ENCODE peak calls at places on chromosomes 6 and 20, in eight cellular contexts. K is neural progenitor cell, Y is mammary epithelial cell, Z is ovary, G is left ventricle myocardium inferior, F is pancreas, I is esophagus squamous epithelium, T is SK-N-SH. U is an unnamed sample. For H3K4me1, the result is how much of the 10 kb centered on the place peaks cover.

GRCh38 chr20:22556565-22557056 is 27.8 kb downstream of the FOXA2 start:
- DNase-seq in K (no peak), Y (no peak), Z (no peak), G (no peak), F (no peak), I (no peak), T (no peak), U (no peak)

GRCh38 chr6:25456249-25456648 is 177.1 kb downstream of the CARMIL1 start:
- DNase-seq in K (no peak), Y (no peak), Z (no peak), G (no peak), F (no peak), I (no peak), T (peak), U (no peak)

GRCh38 chr6:135505648-135506047 is 8.1 kb upstream of the AHI1 start:
- DNase-seq in K (no peak), Y (no peak), Z (no peak), G (no peak), F (no peak), I (no peak), T (no peak), U (no peak)

GRCh38 chr6:116439572-116439971 is 21.6 kb upstream of the CALHM6 start:
- DNase-seq in K (no peak), Y (no peak), Z (no peak), G (no peak), F (no peak), I (no peak), T (no peak), U (no peak)

GRCh38 chr6:114390176-114390575 is 47.4 kb upstream of the HS3ST5 start:
- DNase-seq in K (peak), Y (no peak), Z (no peak), G (no peak), F (no peak), I (no peak), T (no peak), U (no peak)

GRCh38 chr6:3697609-3698008 is 53.9 kb downstream of the PXDC1 start:
- DNase-seq in K (no peak), Y (peak), Z (no peak), G (no peak), F (no peak), I (no peak), T (no peak), U (no peak)

GRCh38 chr6:3489032-3489757 is 32.3 kb upstream of the SLC22A23 start:
- DNase-seq in K (no peak), Y (peak), Z (no peak), G (no peak), F (no peak), I (no peak), T (no peak), U (no peak)

GRCh38 chr6:3885262-3886036 is 36.3 kb downstream of the FAM50B start:
- DNase-seq in K (no peak), Y (no peak), Z (no peak), G (no peak), F (no peak), I (no peak), T (no peak), U (no peak)

GRCh38 chr6:32108094-32108627 is 977 bp downstream of the TNXB start:
- DNase-seq in K (peak), Y (no peak), Z (peak), G (peak), F (peak), I (no peak), T (peak), U (peak)

GRCh38 chr6:79042799-79043126 is 35.3 kb downstream of the PHIP start:
- DNase-seq in K (no peak), Y (no peak), Z (no peak), G (no peak), F (no peak), I (no peak), T (no peak), U (no peak)

GRCh38 chr6:15763827-15764226 is 101.0 kb upstream of the DTNBP1 start:
- DNase-seq in K (peak), Y (no peak), Z (peak), G (no peak), F (no peak), I (no peak), T (no peak), U (no peak)

GRCh38 chr20:36728986-36729385 is 16.9 kb downstream of the NDRG3 start:
- DNase-seq in K (peak), Y (peak), Z (no peak), G (no peak), F (no peak), I (no peak), T (no peak), U (no peak)

GRCh38 chr6:53335224-53335994 is 13.3 kb downstream of the ELOVL5 start:
- DNase-seq in K (no peak), Y (peak), Z (no peak), G (no peak), F (no peak), I (peak), T (no peak), U (peak)

GRCh38 chr6:10403385-10404106 is 11.3 kb downstream of the TFAP2A start:
- DNase-seq in K (no peak), Y (peak), Z (no peak), G (no peak), F (no peak), I (no peak), T (no peak), U (no peak)

GRCh38 chr6:165721349-165721748 is 58.3 kb upstream of the PDE10A start:
- DNase-seq in K (no peak), Y (no peak), Z (no peak), G (no peak), F (no peak), I (no peak), T (peak), U (no peak)

GRCh38 chr6:34132486-34133185 is 13.3 kb downstream of the GRM4 start:
- DNase-seq in K (peak), Y (peak), Z (no peak), G (no peak), F (no peak), I (no peak), T (no peak), U (no peak)

GRCh38 chr20:52230406-52230805 is 38.8 kb upstream of the ZFP64 start:
- DNase-seq in K (no peak), Y (no peak), Z (no peak), G (no peak), F (no peak), I (no peak), T (no peak), U (no peak)

GRCh38 chr6:38131527-38131965 is 312.0 kb downstream of the ZFAND3 start:
- DNase-seq in K (no peak), Y (peak), Z (no peak), G (no peak), F (no peak), I (no peak), T (no peak), U (no peak)

GRCh38 chr6:343960-344815 is 47.4 kb upstream of the IRF4 start:
- DNase-seq in K (no peak), Y (no peak), Z (no peak), G (no peak), F (peak), I (no peak), T (no peak), U (no peak)

GRCh38 chr6:154371337-154371736 is 14.7 kb upstream of the IPCEF1 start:
- DNase-seq in K (no peak), Y (no peak), Z (no peak), G (no peak), F (no peak), I (no peak), T (no peak), U (no peak)

GRCh38 chr20:43682446-43682845 is 15.5 kb downstream of the MYBL2 start:
- DNase-seq in K (no peak), Y (no peak), Z (no peak), G (no peak), F (no peak), I (no peak), T (no peak), U (no peak)

GRCh38 chr6:36911946-36912555 is 26.3 kb downstream of the C6orf89 start:
- DNase-seq in K (no peak), Y (no peak), Z (no peak), G (no peak), F (no peak), I (no peak), T (no peak), U (no peak)

GRCh38 chr20:47244451-47244850 is 112.0 kb downstream of the ZMYND8 start:
- DNase-seq in K (no peak), Y (peak), Z (no peak), G (no peak), F (no peak), I (no peak), T (no peak), U (no peak)
- H3K27ac ChIP-seq in K (peak), Y (no peak), Z (no peak), G (no peak), F (no peak), I (no peak), T (no peak), U (no peak)

GRCh38 chr20:50593005-50593335 is 82.8 kb downstream of the PTPN1 start:
- DNase-seq in K (no peak), Y (no peak), Z (no peak), G (no peak), F (no peak), I (no peak), T (no peak), U (no peak)

GRCh38 chr20:50589548-50590347 is 79.6 kb downstream of the PTPN1 start:
- DNase-seq in K (no peak), Y (no peak), Z (no peak), G (no peak), F (no peak), I (no peak), T (no peak), U (no peak)

GRCh38 chr20:50590348-50590664 is 80.1 kb downstream of the PTPN1 start:
- DNase-seq in K (no peak), Y (no peak), Z (no peak), G (no peak), F (no peak), I (no peak), T (no peak), U (no peak)

GRCh38 chr20:50592282-50593004 is 82.3 kb downstream of the PTPN1 start:
- DNase-seq in K (no peak), Y (no peak), Z (peak), G (peak), F (no peak), I (no peak), T (no peak), U (peak)

GRCh38 chr20:50591233-50591852 is 81.2 kb downstream of the PTPN1 start:
- DNase-seq in K (no peak), Y (no peak), Z (no peak), G (no peak), F (no peak), I (no peak), T (no peak), U (no peak)
- H3K4me1 ChIP-seq in K (under half), Y (under half), Z (under half), G (under half), F (under half), I (under half), T (under half), U (under half)

GRCh38 chr20:5264807-5265206 is 51.9 kb downstream of the PROKR2 start:
- DNase-seq in K (no peak), Y (no peak), Z (no peak), G (no peak), F (no peak), I (no peak), T (no peak), U (no peak)

GRCh38 chr20:5270608-5271007 is 46.1 kb downstream of the PROKR2 start:
- DNase-seq in K (peak), Y (no peak), Z (no peak), G (no peak), F (no peak), I (no peak), T (no peak), U (no peak)

GRCh38 chr20:5268449-5268848 is 48.3 kb downstream of the PROKR2 start:
- DNase-seq in K (no peak), Y (peak), Z (no peak), G (no peak), F (no peak), I (no peak), T (no peak), U (no peak)

GRCh38 chr20:5265339-5265985 is 51.3 kb downstream of the PROKR2 start:
- DNase-seq in K (no peak), Y (no peak), Z (no peak), G (no peak), F (no peak), I (no peak), T (no peak), U (no peak)

DNA sequence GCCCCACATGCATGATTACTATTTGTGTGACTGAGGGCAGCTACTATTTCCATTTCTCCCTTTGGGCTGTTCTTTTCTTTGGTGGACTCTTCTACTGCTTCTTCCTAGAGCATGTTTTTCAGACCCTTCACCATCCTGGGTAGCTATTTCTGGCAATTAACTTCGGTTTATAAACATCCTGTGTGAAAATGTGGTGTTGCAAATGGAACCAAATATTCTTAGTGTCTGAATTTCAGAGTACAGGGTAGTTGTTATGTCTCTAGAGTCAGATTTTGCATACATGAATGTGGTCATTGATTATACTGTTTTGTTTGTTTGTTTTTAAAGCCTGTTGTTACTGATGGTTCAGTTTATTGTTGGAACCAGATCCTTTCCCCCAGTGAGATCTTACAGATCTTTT is 49.7 kb downstream of the PROKR2 start:
- DNase-seq in K (no peak), Y (no peak), Z (no peak), G (no peak), F (no peak), I (no peak), T (no peak), U (no peak)
- H3K27ac ChIP-seq in K (no peak), Y (no peak), Z (no peak), G (no peak), F (no peak), I (no peak), T (no peak), U (no peak)

GRCh38 chr6:105045546-105045945 is 88.6 kb downstream of the LIN28B start:
- DNase-seq in K (no peak), Y (peak), Z (no peak), G (no peak), F (no peak), I (no peak), T (no peak), U (no peak)
- H3K4me1 ChIP-seq in K (under half), Y (under half), Z (under half), G (under half), F (under half), I (under half), T (under half), U (under half)

DNA sequence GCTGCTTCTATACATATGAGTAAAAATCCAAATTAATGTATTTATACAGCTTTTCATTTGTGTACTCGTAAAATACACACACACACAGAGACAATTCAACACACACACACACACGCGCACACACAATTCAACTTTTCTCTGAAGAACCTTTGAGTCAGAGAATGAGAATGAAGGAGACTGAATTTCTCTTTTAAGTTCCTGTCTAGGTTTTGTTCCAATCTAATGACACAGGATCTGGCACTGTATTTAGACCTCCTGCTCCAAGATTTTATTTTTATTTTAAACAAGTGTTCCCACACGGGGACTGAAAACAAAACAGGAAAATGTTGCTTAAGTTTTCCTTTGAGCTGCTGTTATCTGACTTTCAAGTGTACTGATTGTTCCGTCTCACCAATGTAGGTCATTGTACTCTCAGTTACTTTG is 250.8 kb downstream of the LAMA2 start:
- DNase-seq in K (no peak), Y (no peak), Z (peak), G (no peak), F (no peak), I (no peak), T (no peak), U (no peak)
- H3K27ac ChIP-seq in K (no peak), Y (no peak), Z (peak), G (peak), F (peak), I (peak), T (no peak), U (no peak)

U was measured in stomach.